ENCODE peak calls at places on chromosome 13, in nine cellular contexts. One of them, this sample, is unnamed. For H3K4me1, the result is how much of the 10 kb centered on the place peaks cover.

GRCh38 chr13:71867101-71867814 is at the start of gene DACH1:
- DNase-seq in SJSA1: peak
- DNase-seq in A549: peak
- DNase-seq in neural progenitor cell: peak
- DNase-seq in heart right ventricle: peak
- DNase-seq in vagina: no peak
- DNase-seq in fibroblast of lung: peak
- DNase-seq in adipocyte: peak
- DNase-seq in IMR-90: peak
- DNase-seq in this sample: peak

GRCh38 chr13:80783926-80784325 is 443.0 kb upstream of the SPRY2 start:
- DNase-seq in neural progenitor cell: peak
- DNase-seq in vagina: no peak
- DNase-seq in A549: no peak
- DNase-seq in SJSA1: no peak
- DNase-seq in adipocyte: no peak
- DNase-seq in heart right ventricle: no peak
- DNase-seq in IMR-90: no peak
- DNase-seq in fibroblast of lung: peak
- DNase-seq in this sample: no peak

GRCh38 chr13:80132741-80133601 is 208.0 kb downstream of the SPRY2 start:
- DNase-seq in A549: peak
- DNase-seq in fibroblast of lung: peak
- DNase-seq in adipocyte: peak
- DNase-seq in heart right ventricle: peak
- DNase-seq in neural progenitor cell: peak
- DNase-seq in SJSA1: peak
- DNase-seq in vagina: no peak
- DNase-seq in IMR-90: peak
- DNase-seq in this sample: peak

GRCh38 chr13:75430618-75431209 is 51.3 kb downstream of the TBC1D4 start:
- DNase-seq in SJSA1: no peak
- DNase-seq in neural progenitor cell: no peak
- DNase-seq in A549: no peak
- DNase-seq in IMR-90: no peak
- DNase-seq in heart right ventricle: no peak
- DNase-seq in fibroblast of lung: no peak
- DNase-seq in vagina: no peak
- DNase-seq in adipocyte: no peak
- DNase-seq in this sample: no peak

GRCh38 chr13:75372517-75372916 is 109.5 kb downstream of the TBC1D4 start:
- DNase-seq in A549: peak
- DNase-seq in neural progenitor cell: peak
- DNase-seq in vagina: no peak
- DNase-seq in SJSA1: no peak
- DNase-seq in heart right ventricle: no peak
- DNase-seq in adipocyte: peak
- DNase-seq in IMR-90: peak
- DNase-seq in fibroblast of lung: peak
- DNase-seq in this sample: no peak

GRCh38 chr13:43195551-43195950 is 172.2 kb downstream of the DNAJC15 start:
- DNase-seq in adipocyte: no peak
- DNase-seq in vagina: no peak
- DNase-seq in SJSA1: no peak
- DNase-seq in IMR-90: no peak
- DNase-seq in fibroblast of lung: no peak
- DNase-seq in neural progenitor cell: no peak
- DNase-seq in A549: no peak
- DNase-seq in heart right ventricle: no peak
- DNase-seq in this sample: no peak

GRCh38 chr13:93620366-93620765 is 393.8 kb downstream of the GPC6 start:
- DNase-seq in neural progenitor cell: no peak
- DNase-seq in IMR-90: no peak
- DNase-seq in fibroblast of lung: no peak
- DNase-seq in heart right ventricle: no peak
- DNase-seq in SJSA1: no peak
- DNase-seq in adipocyte: peak
- DNase-seq in A549: no peak
- DNase-seq in vagina: no peak
- DNase-seq in this sample: no peak

GRCh38 chr13:68908879-68909278 is 1198.7 kb upstream of the ATXN8OS start:
- DNase-seq in SJSA1: no peak
- DNase-seq in fibroblast of lung: no peak
- DNase-seq in vagina: no peak
- DNase-seq in neural progenitor cell: no peak
- DNase-seq in IMR-90: no peak
- DNase-seq in heart right ventricle: no peak
- DNase-seq in A549: no peak
- DNase-seq in adipocyte: no peak
- DNase-seq in this sample: no peak

GRCh38 chr13:28463481-28463880 is 31.4 kb downstream of the FLT1 start:
- DNase-seq in A549: no peak
- DNase-seq in heart right ventricle: no peak
- DNase-seq in fibroblast of lung: no peak
- DNase-seq in IMR-90: peak
- DNase-seq in vagina: no peak
- DNase-seq in adipocyte: no peak
- DNase-seq in SJSA1: no peak
- DNase-seq in neural progenitor cell: no peak
- DNase-seq in this sample: no peak

GRCh38 chr13:99215466-99215865 is 14.8 kb downstream of the UBAC2 start:
- DNase-seq in vagina: no peak
- DNase-seq in A549: no peak
- DNase-seq in adipocyte: no peak
- DNase-seq in SJSA1: peak
- DNase-seq in neural progenitor cell: no peak
- DNase-seq in IMR-90: no peak
- DNase-seq in heart right ventricle: no peak
- DNase-seq in fibroblast of lung: no peak
- DNase-seq in this sample: no peak

GRCh38 chr13:112456138-112457056 is 80.2 kb downstream of the SPACA7 start:
- DNase-seq in SJSA1: no peak
- DNase-seq in A549: no peak
- DNase-seq in IMR-90: no peak
- DNase-seq in vagina: peak
- DNase-seq in neural progenitor cell: no peak
- DNase-seq in adipocyte: no peak
- DNase-seq in heart right ventricle: no peak
- DNase-seq in fibroblast of lung: no peak
- DNase-seq in this sample: peak

GRCh38 chr13:85379991-85380390 is 419.2 kb downstream of the SLITRK6 start:
- DNase-seq in adipocyte: no peak
- DNase-seq in vagina: no peak
- DNase-seq in IMR-90: no peak
- DNase-seq in SJSA1: no peak
- DNase-seq in neural progenitor cell: no peak
- DNase-seq in heart right ventricle: no peak
- DNase-seq in A549: no peak
- DNase-seq in fibroblast of lung: no peak
- DNase-seq in this sample: no peak
- H3K4me1 ChIP-seq in adipocyte: under half
- H3K4me1 ChIP-seq in vagina: under half
- H3K4me1 ChIP-seq in IMR-90: under half
- H3K4me1 ChIP-seq in SJSA1: under half
- H3K4me1 ChIP-seq in neural progenitor cell: under half
- H3K4me1 ChIP-seq in heart right ventricle: under half
- H3K4me1 ChIP-seq in A549: under half
- H3K4me1 ChIP-seq in fibroblast of lung: under half
- H3K4me1 ChIP-seq in this sample: under half

DNA sequence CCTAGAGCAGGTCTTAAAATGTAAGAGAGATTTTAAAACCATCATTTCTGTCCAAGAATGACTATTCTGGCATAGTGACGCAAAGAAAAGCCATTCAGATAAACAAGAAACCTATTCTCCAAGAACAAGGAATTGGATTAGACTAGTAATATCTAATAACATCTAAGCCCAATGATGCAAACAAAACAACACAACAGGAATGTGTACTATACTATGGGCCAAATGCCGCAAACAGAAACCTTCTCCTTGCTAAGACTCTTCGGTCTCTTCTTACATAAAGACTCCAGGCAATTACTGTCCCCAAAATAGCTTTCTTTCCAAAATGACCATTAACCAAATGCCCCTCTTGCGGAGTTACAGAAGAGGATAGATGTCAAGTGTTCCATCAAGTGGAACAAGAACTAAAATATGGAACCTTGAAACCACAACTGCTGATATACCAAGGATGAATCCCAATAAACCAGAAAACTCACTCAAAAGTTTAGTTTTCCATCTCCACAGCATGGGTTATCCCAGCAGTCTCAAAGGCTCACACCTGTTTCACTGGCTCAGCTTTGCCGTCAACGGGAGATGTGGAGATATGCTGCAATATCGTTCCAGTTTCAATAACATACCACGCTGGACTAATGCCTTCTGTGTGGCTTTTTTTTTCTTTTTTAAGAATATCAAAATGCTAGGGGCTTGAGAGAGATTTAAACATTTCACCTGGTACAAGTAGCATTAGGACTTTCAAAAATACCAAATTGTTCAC is 76.2 kb downstream of the FOXO1 start:
- DNase-seq in A549: no peak
- DNase-seq in SJSA1: no peak
- DNase-seq in vagina: no peak
- DNase-seq in heart right ventricle: no peak
- DNase-seq in IMR-90: no peak
- DNase-seq in adipocyte: no peak
- DNase-seq in fibroblast of lung: no peak
- DNase-seq in neural progenitor cell: no peak
- DNase-seq in this sample: no peak
- H3K4me1 ChIP-seq in A549: under half
- H3K4me1 ChIP-seq in SJSA1: under half
- H3K4me1 ChIP-seq in vagina: half or more
- H3K4me1 ChIP-seq in heart right ventricle: half or more
- H3K4me1 ChIP-seq in IMR-90: under half
- H3K4me1 ChIP-seq in adipocyte: half or more
- H3K4me1 ChIP-seq in fibroblast of lung: under half
- H3K4me1 ChIP-seq in neural progenitor cell: under half
- H3K4me1 ChIP-seq in this sample: under half

DNA sequence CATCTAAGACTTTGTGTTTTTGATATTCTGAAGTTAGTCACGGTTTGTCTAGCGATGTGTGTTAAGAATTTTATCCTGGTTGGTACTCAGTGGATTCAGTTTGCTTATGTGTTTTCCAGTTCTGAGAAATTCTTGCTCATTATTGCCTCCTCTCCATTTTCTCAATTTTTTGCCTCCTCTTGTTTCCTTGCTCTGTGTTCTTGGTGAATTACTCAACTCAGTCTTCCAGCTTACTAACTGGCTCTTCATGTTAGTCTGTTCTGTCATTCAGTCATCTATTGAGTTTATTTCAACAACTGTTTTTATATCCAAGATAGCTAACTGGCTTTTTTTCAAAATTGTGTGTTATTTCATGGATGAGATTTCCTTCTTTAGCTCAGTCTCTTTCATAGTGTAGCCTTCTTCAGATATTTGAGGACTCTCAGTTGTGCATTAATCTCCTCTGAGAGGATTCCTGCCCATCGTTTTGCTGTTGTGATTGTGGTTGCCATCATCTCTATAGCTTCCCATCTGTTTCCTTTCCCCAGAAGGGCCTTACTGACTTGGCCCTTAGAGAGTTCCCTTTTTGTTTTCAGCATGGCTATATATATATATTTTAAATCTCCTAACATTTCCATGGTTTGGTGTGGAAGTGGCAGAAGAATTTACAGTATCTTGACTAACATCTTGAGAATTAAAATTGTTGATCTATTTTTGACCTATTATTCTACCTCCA is 6.2 kb downstream of the SETDB2 start:
- DNase-seq in A549: no peak
- DNase-seq in vagina: no peak
- DNase-seq in fibroblast of lung: no peak
- DNase-seq in adipocyte: no peak
- DNase-seq in IMR-90: no peak
- DNase-seq in SJSA1: no peak
- DNase-seq in neural progenitor cell: no peak
- DNase-seq in heart right ventricle: no peak
- DNase-seq in this sample: no peak
- H3K4me1 ChIP-seq in A549: under half
- H3K4me1 ChIP-seq in vagina: under half
- H3K4me1 ChIP-seq in fibroblast of lung: under half
- H3K4me1 ChIP-seq in adipocyte: under half
- H3K4me1 ChIP-seq in IMR-90: under half
- H3K4me1 ChIP-seq in SJSA1: under half
- H3K4me1 ChIP-seq in neural progenitor cell: under half
- H3K4me1 ChIP-seq in heart right ventricle: under half
- H3K4me1 ChIP-seq in this sample: under half

GRCh38 chr13:50615234-50615633 is 228.3 kb downstream of the DLEU7 start:
- DNase-seq in fibroblast of lung: no peak
- DNase-seq in neural progenitor cell: no peak
- DNase-seq in vagina: no peak
- DNase-seq in heart right ventricle: no peak
- DNase-seq in A549: no peak
- DNase-seq in SJSA1: no peak
- DNase-seq in adipocyte: no peak
- DNase-seq in IMR-90: no peak
- DNase-seq in this sample: no peak

GRCh38 chr13:50613356-50613831 is 230.1 kb downstream of the DLEU7 start:
- DNase-seq in neural progenitor cell: no peak
- DNase-seq in IMR-90: no peak
- DNase-seq in A549: no peak
- DNase-seq in heart right ventricle: no peak
- DNase-seq in fibroblast of lung: peak
- DNase-seq in adipocyte: no peak
- DNase-seq in vagina: no peak
- DNase-seq in SJSA1: no peak
- DNase-seq in this sample: no peak

GRCh38 chr13:50618206-50618605 is 225.3 kb downstream of the DLEU7 start:
- DNase-seq in heart right ventricle: no peak
- DNase-seq in A549: no peak
- DNase-seq in adipocyte: no peak
- DNase-seq in fibroblast of lung: no peak
- DNase-seq in SJSA1: no peak
- DNase-seq in neural progenitor cell: no peak
- DNase-seq in IMR-90: no peak
- DNase-seq in vagina: no peak
- DNase-seq in this sample: no peak

GRCh38 chr13:50616101-50616500 is 227.4 kb downstream of the DLEU7 start:
- DNase-seq in vagina: no peak
- DNase-seq in adipocyte: peak
- DNase-seq in fibroblast of lung: peak
- DNase-seq in SJSA1: no peak
- DNase-seq in A549: no peak
- DNase-seq in heart right ventricle: no peak
- DNase-seq in neural progenitor cell: no peak
- DNase-seq in IMR-90: peak
- DNase-seq in this sample: no peak

DNA sequence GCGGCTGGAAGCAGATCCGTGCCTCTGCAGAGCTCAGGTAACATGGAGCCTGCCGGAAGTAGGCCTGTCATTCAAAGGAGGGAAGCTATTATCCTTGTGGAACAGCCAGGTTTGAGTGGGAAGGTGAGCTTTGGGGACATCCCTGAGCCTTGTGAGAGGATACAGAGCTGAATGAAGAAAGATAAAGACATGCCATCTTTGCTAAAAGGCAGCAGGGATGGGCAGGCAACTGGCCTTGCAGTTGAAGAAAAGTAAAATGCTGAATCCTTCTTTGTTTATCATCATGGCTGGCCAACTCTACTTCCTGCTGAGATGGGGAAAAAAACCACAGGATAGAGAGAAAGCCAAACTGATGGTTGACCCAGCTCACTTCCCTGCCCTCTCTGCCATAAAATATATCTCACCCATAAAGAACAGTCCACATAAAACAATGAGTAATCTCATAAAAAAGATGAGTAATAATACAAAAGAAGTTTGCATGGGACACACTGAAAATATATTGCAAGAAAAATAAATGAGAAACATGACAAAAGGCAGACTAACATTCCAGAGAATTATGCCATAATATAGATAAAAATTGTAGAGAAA is 226.3 kb downstream of the DLEU7 start:
- DNase-seq in heart right ventricle: no peak
- DNase-seq in vagina: no peak
- DNase-seq in A549: peak
- DNase-seq in neural progenitor cell: no peak
- DNase-seq in adipocyte: peak
- DNase-seq in SJSA1: no peak
- DNase-seq in fibroblast of lung: peak
- DNase-seq in IMR-90: peak
- DNase-seq in this sample: no peak
- H3K4me1 ChIP-seq in heart right ventricle: under half
- H3K4me1 ChIP-seq in vagina: under half
- H3K4me1 ChIP-seq in A549: under half
- H3K4me1 ChIP-seq in neural progenitor cell: under half
- H3K4me1 ChIP-seq in adipocyte: under half
- H3K4me1 ChIP-seq in SJSA1: under half
- H3K4me1 ChIP-seq in fibroblast of lung: under half
- H3K4me1 ChIP-seq in IMR-90: under half
- H3K4me1 ChIP-seq in this sample: under half

This sample was measured in right lobe of liver.